ENCODE peak calls at places on chromosomes 3 and 15, in four cellular contexts. I, L, Z and D are unnamed samples.

GRCh38 chr3:474828-475227 is 278.3 kb downstream of the CHL1 start:
- DNase-seq in I (no peak), L (no peak), Z (no peak), D (no peak)

GRCh38 chr3:149395107-149396089 is 17.9 kb upstream of the TM4SF1 start:
- DNase-seq in I (no peak), L (no peak), Z (peak; percentile 59), D (no peak)

GRCh38 chr3:350978-351377 is 154.4 kb downstream of the CHL1 start:
- DNase-seq in I (no peak), L (no peak), Z (no peak), D (no peak)

GRCh38 chr3:16303037-16303436 is 38.0 kb downstream of the OXNAD1 start:
- DNase-seq in I (no peak), L (no peak), Z (no peak), D (no peak)

GRCh38 chr3:177367783-177368182 is 170.5 kb upstream of the TBL1XR1 start:
- DNase-seq in I (no peak), L (no peak), Z (no peak), D (no peak)

GRCh38 chr3:69144631-69145244 is 22.3 kb upstream of the LMOD3 start:
- DNase-seq in I (no peak), L (no peak), Z (no peak), D (peak; percentile 36)

GRCh38 chr3:193782280-193782654 is 189.3 kb downstream of the OPA1 start:
- DNase-seq in I (no peak), L (no peak), Z (peak; percentile 62), D (no peak)

GRCh38 chr3:46660543-46661523 is 32.6 kb downstream of the ALS2CL start:
- DNase-seq in I (peak; percentile 54), L (no peak), Z (no peak), D (no peak)

GRCh38 chr15:67879440-67880129 is 39.7 kb upstream of the RNU6-1 start:
- DNase-seq in I (no peak), L (no peak), Z (no peak), D (no peak)

GRCh38 chr3:30007668-30008067 is 598.7 kb upstream of the TGFBR2 start:
- DNase-seq in I (no peak), L (no peak), Z (no peak), D (no peak)

GRCh38 chr3:184167786-184168185 is 6.9 kb upstream of the AP2M1 start:
- DNase-seq in I (no peak), L (no peak), Z (no peak), D (no peak)

GRCh38 chr3:129560931-129561594 is 18.1 kb downstream of the H1-8 start:
- DNase-seq in I (peak; percentile 92), L (peak; percentile 88), Z (peak; percentile 60), D (no peak)

GRCh38 chr3:138412821-138413531 is 21.4 kb upstream of the ESYT3 start:
- DNase-seq in I (no peak), L (no peak), Z (no peak), D (no peak)

GRCh38 chr3:141052570-141053069 is 1.5 kb downstream of the SPSB4 start:
- DNase-seq in I (no peak), L (no peak), Z (no peak), D (no peak)

GRCh38 chr3:123064506-123064905 is 2.3 kb upstream of the PDIA5 start:
- DNase-seq in I (no peak), L (no peak), Z (no peak), D (no peak)

DNA sequence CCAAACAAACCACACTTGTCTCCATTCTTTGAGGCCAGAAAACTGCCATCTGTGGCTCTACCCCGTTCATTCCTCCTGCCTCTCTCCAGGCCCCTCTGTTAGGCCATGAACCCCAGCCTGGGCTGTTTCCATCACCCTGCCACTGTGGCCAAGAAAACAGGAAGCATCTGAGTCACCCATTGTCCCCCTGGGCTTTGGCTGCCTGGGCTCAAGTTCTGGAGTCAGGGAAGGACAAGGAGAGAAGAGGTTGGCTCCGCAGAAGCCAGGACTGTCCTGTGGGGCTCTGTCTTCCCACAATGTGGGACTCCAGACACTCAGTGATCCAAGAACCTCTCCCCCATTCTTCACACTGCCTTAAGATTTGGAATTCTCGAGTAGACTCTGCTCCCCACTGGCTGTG is 14.8 kb upstream of the LCTL start:
- DNase-seq in I (no peak), L (no peak), Z (no peak), D (no peak)
- TF ChIP-seq POLR2A in I (no peak), L (no peak), Z (no peak), D (no peak)

DNA sequence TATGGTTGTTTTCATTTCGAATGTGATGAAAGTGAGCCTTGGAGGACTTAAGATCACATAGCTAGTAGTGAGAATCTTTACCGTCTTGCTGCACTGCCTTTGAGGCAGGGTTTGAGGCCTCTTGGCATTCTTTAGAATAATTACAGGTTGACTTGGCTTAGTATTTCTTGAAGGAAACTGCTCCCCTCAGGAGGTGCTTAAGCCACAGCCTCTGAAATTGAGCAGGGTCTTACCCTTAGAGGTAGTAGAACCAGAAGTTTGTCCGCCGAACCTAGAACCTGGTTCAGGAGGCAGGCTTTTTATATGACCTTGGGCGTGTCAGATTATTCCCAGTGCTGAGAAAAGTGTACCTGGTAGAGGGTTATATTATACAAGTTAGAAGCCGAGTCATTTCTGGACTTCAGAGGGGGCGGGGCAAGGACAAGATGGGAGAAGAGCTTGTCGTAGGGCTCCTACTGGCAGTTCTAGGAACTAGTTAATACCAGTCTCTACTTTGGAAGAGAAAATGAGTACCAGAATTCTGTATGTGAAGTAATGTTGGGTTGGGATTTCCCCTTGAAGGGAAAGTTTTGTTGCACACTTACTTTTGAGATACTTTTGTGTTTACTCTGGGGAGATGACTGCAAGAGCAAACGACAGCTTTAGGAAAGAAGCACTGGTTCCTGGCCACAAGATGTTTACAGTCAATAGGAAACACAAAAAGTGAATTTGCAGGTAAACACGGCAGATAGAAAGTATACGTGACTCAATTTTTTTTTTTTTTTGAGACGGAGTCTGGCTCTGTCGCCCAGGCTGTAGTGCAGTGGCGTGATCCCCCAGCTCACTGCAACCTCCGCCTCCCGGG is 1.3 kb downstream of the TFG start:
- DNase-seq in I (no peak), L (no peak), Z (no peak), D (peak; percentile 85)
- TF ChIP-seq POLR2A in I (no peak), L (no peak), Z (no peak), D (no peak)

GRCh38 chr3:26089249-26089648 is 299.4 kb downstream of the OXSM start:
- DNase-seq in I (no peak), L (no peak), Z (no peak), D (no peak)

GRCh38 chr3:26091096-26091495 is 301.2 kb downstream of the OXSM start:
- DNase-seq in I (no peak), L (no peak), Z (no peak), D (no peak)

GRCh38 chr3:26084629-26085028 is 294.7 kb downstream of the OXSM start:
- DNase-seq in I (no peak), L (no peak), Z (no peak), D (no peak)

GRCh38 chr3:26087751-26088150 is 297.9 kb downstream of the OXSM start:
- DNase-seq in I (no peak), L (no peak), Z (no peak), D (no peak)

GRCh38 chr3:26090589-26090988 is 300.7 kb downstream of the OXSM start:
- DNase-seq in I (no peak), L (no peak), Z (no peak), D (no peak)
- TF ChIP-seq POLR2A in I (no peak), L (no peak), Z (no peak), D (no peak)

GRCh38 chr3:159761826-159762225 is 226.8 kb upstream of the IL12A start:
- DNase-seq in I (no peak), L (no peak), Z (no peak), D (no peak)

GRCh38 chr3:159763466-159764210 is 225.0 kb upstream of the IL12A start:
- DNase-seq in I (peak; percentile 90), L (peak; percentile 85), Z (no peak), D (peak; percentile 21)

GRCh38 chr3:159764211-159765024 is 224.2 kb upstream of the IL12A start:
- DNase-seq in I (peak; percentile 89), L (no peak), Z (no peak), D (no peak)

GRCh38 chr3:159762238-159762637 is 226.4 kb upstream of the IL12A start:
- DNase-seq in I (no peak), L (no peak), Z (no peak), D (no peak)

GRCh38 chr3:159762981-159763465 is 225.6 kb upstream of the IL12A start:
- DNase-seq in I (peak; percentile 92), L (peak; percentile 82), Z (no peak), D (no peak)
- TF ChIP-seq POLR2A in I (no peak), L (peak; percentile 40), Z (peak; percentile 24), D (no peak)

GRCh38 chr15:78540135-78540954 is at the start of gene PSMA4:
- DNase-seq in I (peak; percentile 96), L (peak; percentile 91), Z (peak; percentile 92), D (peak; percentile 94)
- TF ChIP-seq POLR2A in I (peak; percentile 75), L (peak; percentile 54), Z (peak; percentile 82), D (peak; percentile 95)

GRCh38 chr3:160060409-160061027 is 71.9 kb downstream of the IL12A start:
- DNase-seq in I (no peak), L (no peak), Z (no peak), D (no peak)

GRCh38 chr3:160055659-160056058 is 67.0 kb downstream of the IL12A start:
- DNase-seq in I (no peak), L (no peak), Z (no peak), D (no peak)

GRCh38 chr3:160065282-160065681 is 76.6 kb downstream of the IL12A start:
- DNase-seq in I (no peak), L (no peak), Z (no peak), D (no peak)

GRCh38 chr3:160061525-160061924 is 72.9 kb downstream of the IL12A start:
- DNase-seq in I (no peak), L (no peak), Z (no peak), D (no peak)
- TF ChIP-seq POLR2A in I (no peak), L (no peak), Z (no peak), D (no peak)

GRCh38 chr3:94256888-94257813 is 194.3 kb downstream of the NSUN3 start:
- DNase-seq in I (no peak), L (no peak), Z (no peak), D (no peak)

GRCh38 chr3:94258851-94259250 is 196.0 kb downstream of the NSUN3 start:
- DNase-seq in I (no peak), L (no peak), Z (no peak), D (no peak)

GRCh38 chr3:94259291-94259690 is 196.4 kb downstream of the NSUN3 start:
- DNase-seq in I (no peak), L (no peak), Z (no peak), D (no peak)
- TF ChIP-seq POLR2A in I (no peak), L (no peak), Z (no peak), D (no peak)